ENCODE peak calls at places on chromosomes 16 and 17, in eight cellular contexts. O is gastrocnemius medialis, J is adrenal gland, R is body of pancreas, K is NB4, H is HepG2, V is heart left ventricle, Z is testis. D is an unnamed sample.

GRCh38 chr17:68511671-68512246 is 471 bp upstream of the PRKAR1A start:
- DNase-seq in O (peak), J (peak), R (peak), K (peak), H (peak), V (peak), Z (peak), D (peak)

GRCh38 chr17:13537871-13538643 is 63.7 kb downstream of the HS3ST3A1 start:
- DNase-seq in O (no peak), J (no peak), R (no peak), K (no peak), H (no peak), V (no peak), Z (no peak), D (no peak)

GRCh38 chr17:74130276-74130675 is 73.2 kb upstream of the RPL38 start:
- DNase-seq in O (no peak), J (no peak), R (no peak), K (no peak), H (no peak), V (no peak), Z (no peak), D (no peak)

GRCh38 chr17:362721-363120 is 10.1 kb upstream of the RPH3AL start:
- DNase-seq in O (no peak), J (no peak), R (no peak), K (no peak), H (no peak), V (no peak), Z (no peak), D (no peak)

GRCh38 chr16:64089697-64090096 is 1032.2 kb downstream of the CDH11 start:
- DNase-seq in O (no peak), J (no peak), R (no peak), K (peak), H (peak), V (no peak), Z (no peak), D (no peak)

GRCh38 chr17:69783865-69784264 is 291.2 kb upstream of the KCNJ16 start:
- DNase-seq in O (no peak), J (no peak), R (no peak), K (no peak), H (no peak), V (no peak), Z (no peak), D (no peak)

GRCh38 chr16:57999971-58000705 is at the start of gene ZNF319:
- DNase-seq in O (no peak), J (no peak), R (no peak), K (no peak), H (no peak), V (no peak), Z (no peak), D (no peak)

GRCh38 chr17:56064506-56064905 is 88.8 kb upstream of the ANKFN1 start:
- DNase-seq in O (no peak), J (no peak), R (no peak), K (no peak), H (no peak), V (no peak), Z (no peak), D (no peak)

GRCh38 chr16:28188085-28188916 is 23.5 kb downstream of the XPO6 start:
- DNase-seq in O (no peak), J (no peak), R (no peak), K (no peak), H (no peak), V (no peak), Z (no peak), D (no peak)

GRCh38 chr16:69827527-69827926 is 65.4 kb downstream of the WWP2 start:
- DNase-seq in O (no peak), J (peak), R (peak), K (no peak), H (no peak), V (no peak), Z (no peak), D (no peak)

GRCh38 chr16:69309316-69309715 is 1.8 kb upstream of the VPS4A start:
- DNase-seq in O (no peak), J (no peak), R (no peak), K (no peak), H (no peak), V (no peak), Z (no peak), D (no peak)

GRCh38 chr17:11485802-11486421 is 112.4 kb upstream of the DNAH9 start:
- DNase-seq in O (no peak), J (no peak), R (no peak), K (no peak), H (no peak), V (no peak), Z (no peak), D (no peak)

GRCh38 chr17:65278050-65278819 is 141.1 kb downstream of the RGS9 start:
- DNase-seq in O (no peak), J (peak), R (peak), K (peak), H (peak), V (peak), Z (peak), D (peak)

GRCh38 chr16:65617421-65617820 is 495.6 kb upstream of the CDH11 start:
- DNase-seq in O (no peak), J (no peak), R (no peak), K (no peak), H (no peak), V (no peak), Z (no peak), D (no peak)

GRCh38 chr16:89723279-89724250 is 2.2 kb downstream of the ZNF276 start:
- DNase-seq in O (no peak), J (no peak), R (peak), K (no peak), H (no peak), V (peak), Z (peak), D (no peak)

GRCh38 chr17:30238003-30238344 is 2.5 kb upstream of the SLC6A4 start:
- DNase-seq in O (no peak), J (no peak), R (no peak), K (no peak), H (no peak), V (no peak), Z (no peak), D (no peak)

GRCh38 chr16:74224828-74225227 is 71.8 kb upstream of the PSMD7 start:
- DNase-seq in O (no peak), J (no peak), R (no peak), K (no peak), H (no peak), V (no peak), Z (no peak), D (no peak)

GRCh38 chr17:80050706-80051105 is 14.3 kb downstream of the CCDC40 start:
- DNase-seq in O (no peak), J (no peak), R (no peak), K (no peak), H (no peak), V (no peak), Z (no peak), D (no peak)

GRCh38 chr16:11088432-11088794 is 144.0 kb downstream of the CLEC16A start:
- DNase-seq in O (no peak), J (no peak), R (no peak), K (no peak), H (no peak), V (no peak), Z (no peak), D (no peak)

GRCh38 chr16:56608876-56609462 is 585 bp downstream of the MT2A start:
- DNase-seq in O (no peak), J (peak), R (no peak), K (peak), H (no peak), V (no peak), Z (no peak), D (no peak)

GRCh38 chr16:27238016-27238587 is 30.5 kb downstream of the NSMCE1 start:
- DNase-seq in O (no peak), J (no peak), R (no peak), K (peak), H (no peak), V (peak), Z (no peak), D (peak)

GRCh38 chr17:36942631-36943125 is 5.4 kb downstream of the LHX1 start:
- DNase-seq in O (no peak), J (no peak), R (no peak), K (no peak), H (no peak), V (no peak), Z (no peak), D (no peak)

GRCh38 chr17:35918665-35919064 is 11.9 kb downstream of the RDM1 start:
- DNase-seq in O (no peak), J (no peak), R (no peak), K (no peak), H (no peak), V (no peak), Z (no peak), D (no peak)

GRCh38 chr16:22206013-22206846 is at the start of gene EEF2K:
- DNase-seq in O (peak), J (peak), R (peak), K (peak), H (peak), V (peak), Z (peak), D (peak)

GRCh38 chr16:1332618-1333148 is 762 bp upstream of the BAIAP3 start:
- DNase-seq in O (no peak), J (no peak), R (no peak), K (no peak), H (no peak), V (no peak), Z (no peak), D (no peak)

GRCh38 chr16:7613518-7613917 is 280.9 kb downstream of the RBFOX1 start:
- DNase-seq in O (no peak), J (no peak), R (no peak), K (no peak), H (no peak), V (no peak), Z (no peak), D (no peak)

GRCh38 chr16:85659805-85660511 is 28.8 kb downstream of the GINS2 start:
- DNase-seq in O (peak), J (peak), R (peak), K (peak), H (peak), V (peak), Z (peak), D (peak)

GRCh38 chr16:68470461-68471150 is 22.3 kb upstream of the SMPD3 start:
- DNase-seq in O (peak), J (no peak), R (no peak), K (peak), H (no peak), V (peak), Z (peak), D (no peak)

GRCh38 chr16:48123104-48123788 is 32.5 kb downstream of the ABCC12 start:
- DNase-seq in O (no peak), J (peak), R (no peak), K (peak), H (peak), V (no peak), Z (no peak), D (peak)

GRCh38 chr17:73396429-73397277 is 84.9 kb upstream of the CDC42EP4 start:
- DNase-seq in O (no peak), J (no peak), R (no peak), K (no peak), H (peak), V (no peak), Z (no peak), D (no peak)

GRCh38 chr17:40909755-40910154 is 24.7 kb upstream of the KRT20 start:
- DNase-seq in O (no peak), J (no peak), R (no peak), K (no peak), H (peak), V (no peak), Z (no peak), D (no peak)

GRCh38 chr17:17386143-17386800 is 83.1 kb downstream of the NT5M start:
- DNase-seq in O (peak), J (no peak), R (no peak), K (no peak), H (no peak), V (peak), Z (no peak), D (no peak)

DNA sequence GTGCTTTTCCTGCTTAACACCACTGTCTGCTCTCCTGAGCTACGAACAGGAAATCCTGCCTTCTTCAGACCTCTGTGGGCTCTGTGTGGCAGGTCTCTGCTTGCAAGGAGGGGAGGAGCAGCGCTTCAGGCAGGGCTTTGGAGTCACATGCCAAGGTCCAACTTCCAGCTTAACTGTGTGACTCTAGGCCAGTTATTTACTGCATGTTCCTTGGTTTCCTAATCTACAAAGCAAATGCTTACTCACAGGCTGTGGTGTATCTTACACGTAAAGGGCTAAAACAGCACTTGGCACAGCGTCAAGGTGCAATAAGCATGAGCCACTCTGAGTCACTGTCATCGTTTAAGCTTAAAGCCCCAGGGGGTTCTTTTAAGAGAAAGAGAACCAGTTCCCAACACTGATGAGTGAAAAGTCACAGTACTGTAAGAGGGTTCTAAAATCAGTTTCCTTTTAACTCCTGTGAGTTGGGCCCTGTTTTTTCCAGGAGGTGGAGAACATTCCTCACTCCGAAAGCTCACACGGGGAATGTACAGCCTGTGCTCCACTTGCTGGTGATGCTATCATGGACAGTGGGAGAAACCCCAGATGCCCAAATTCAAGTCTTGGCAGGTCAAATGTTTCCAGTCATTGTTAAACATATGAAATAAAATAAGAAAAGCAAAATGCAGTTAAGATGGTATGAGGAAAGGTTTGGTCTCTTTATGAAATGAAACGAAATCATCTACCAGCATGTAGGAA is 54.1 kb upstream of the BCAR1 start:
- DNase-seq in O (peak), J (peak), R (peak), K (peak), H (peak), V (peak), Z (peak), D (peak)
- TF ChIP-seq POLR2A in O (peak), J (no peak), R (peak), K (no peak), H (peak), V (no peak), Z (no peak), D (peak)

GRCh38 chr17:50062323-50063243 is 6.7 kb downstream of the ITGA3 start:
- DNase-seq in O (peak), J (peak), R (peak), K (no peak), H (no peak), V (peak), Z (peak), D (no peak)
- TF ChIP-seq POLR2A in O (no peak), J (no peak), R (no peak), K (no peak), H (no peak), V (peak), Z (no peak), D (no peak)

DNA sequence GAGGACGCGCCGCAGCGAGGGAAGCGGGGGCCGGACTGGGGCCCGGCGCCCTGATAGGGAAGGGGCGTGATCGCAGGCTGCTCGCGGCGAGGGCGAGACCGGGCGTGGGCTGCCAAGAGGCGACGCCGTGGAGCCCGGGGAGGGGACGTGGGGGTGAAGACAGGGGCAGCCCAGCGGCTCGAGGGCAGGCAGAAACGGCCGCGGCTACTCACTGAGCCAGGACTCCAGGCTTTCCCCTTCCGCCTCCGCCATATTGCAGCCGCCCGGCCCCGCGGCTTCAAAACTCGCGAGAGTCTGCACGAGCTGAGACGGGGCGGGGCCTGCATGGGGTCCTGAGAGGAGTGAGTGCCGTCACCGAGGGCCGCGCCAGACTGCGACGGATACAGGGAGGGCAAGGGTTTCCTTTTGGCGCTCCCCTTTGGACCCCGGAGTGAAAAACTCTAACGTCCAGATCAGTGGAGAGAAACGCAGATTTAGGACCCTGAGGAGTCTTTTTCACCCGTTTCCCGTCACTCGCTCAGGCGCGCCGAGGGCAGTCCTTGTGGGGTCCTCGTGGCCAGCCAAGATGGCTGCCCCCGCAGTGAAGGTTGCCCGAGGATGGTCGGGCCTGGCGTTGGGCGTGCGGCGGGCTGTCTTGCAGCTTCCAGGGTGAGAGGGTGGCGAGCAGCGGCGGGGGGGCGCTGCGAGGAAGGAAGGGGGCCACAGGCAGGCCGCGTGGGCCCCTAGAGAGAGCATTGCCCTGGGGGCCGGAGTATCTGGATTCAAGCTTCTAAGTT is at the start of the genes GGA3 and MRPS7:
- DNase-seq in O (peak), J (peak), R (peak), K (peak), H (peak), V (peak), Z (peak), D (peak)
- TF ChIP-seq POLR2A in O (peak), J (peak), R (peak), K (peak), H (peak), V (peak), Z (no peak), D (peak)

GRCh38 chr16:30571444-30572322 is at the start of gene ZNF688:
- DNase-seq in O (peak), J (peak), R (peak), K (peak), H (peak), V (peak), Z (peak), D (peak)
- TF ChIP-seq POLR2A in O (peak), J (peak), R (peak), K (peak), H (peak), V (peak), Z (no peak), D (peak)

GRCh38 chr16:75238853-75239371 is 12.5 kb downstream of the BCAR1 start:
- DNase-seq in O (no peak), J (peak), R (peak), K (no peak), H (peak), V (no peak), Z (no peak), D (no peak)

GRCh38 chr16:75236232-75236631 is 15.2 kb downstream of the BCAR1 start:
- DNase-seq in O (no peak), J (no peak), R (no peak), K (no peak), H (no peak), V (no peak), Z (no peak), D (no peak)

GRCh38 chr16:75238132-75238852 is 13.1 kb downstream of the BCAR1 start:
- DNase-seq in O (peak), J (peak), R (peak), K (no peak), H (peak), V (peak), Z (peak), D (peak)

GRCh38 chr16:75236736-75237397 is 14.6 kb downstream of the BCAR1 start:
- DNase-seq in O (no peak), J (no peak), R (no peak), K (no peak), H (no peak), V (no peak), Z (no peak), D (no peak)

DNA sequence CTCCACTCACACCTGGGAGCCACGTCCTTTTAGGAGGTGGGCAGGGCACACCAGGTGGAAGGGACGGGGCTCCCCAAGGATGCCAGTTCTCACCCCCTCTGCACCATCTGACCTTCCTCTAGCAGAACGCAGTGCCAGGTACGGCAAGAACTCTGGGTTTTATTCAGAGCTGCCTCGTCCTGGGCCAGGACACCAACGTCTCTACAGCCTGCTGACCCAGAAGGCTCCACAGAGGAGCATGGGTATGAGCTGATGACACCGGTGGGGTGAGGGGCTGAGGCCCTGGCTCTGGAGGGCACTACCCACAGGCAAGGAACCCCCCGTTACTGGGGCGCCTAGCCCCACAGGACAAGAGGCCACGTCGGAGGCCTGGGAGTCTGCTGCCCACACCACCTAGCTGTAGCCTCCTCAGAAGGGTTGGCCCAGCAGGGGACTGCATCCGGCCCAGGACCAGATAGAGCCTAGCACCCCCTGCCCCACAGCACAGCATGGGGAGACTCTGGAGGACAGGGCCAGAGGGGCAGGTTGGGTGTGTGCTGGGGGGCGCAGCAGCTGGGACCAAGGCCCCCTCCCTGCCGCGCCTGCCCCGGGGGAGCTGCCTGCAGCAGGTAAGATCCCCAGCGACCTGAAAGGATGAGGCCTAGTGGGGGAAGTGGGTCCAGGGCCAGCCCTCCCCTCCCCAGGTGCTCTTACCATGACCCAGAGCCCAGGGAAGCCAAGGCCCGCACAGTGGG is 13.9 kb downstream of the BCAR1 start:
- DNase-seq in O (no peak), J (no peak), R (no peak), K (no peak), H (no peak), V (no peak), Z (no peak), D (no peak)
- TF ChIP-seq POLR2A in O (no peak), J (no peak), R (no peak), K (no peak), H (no peak), V (no peak), Z (no peak), D (no peak)

GRCh38 chr17:78783711-78784396 is 1.8 kb upstream of the CYTH1 start:
- DNase-seq in O (no peak), J (no peak), R (no peak), K (no peak), H (no peak), V (no peak), Z (no peak), D (peak)
- TF ChIP-seq POLR2A in O (no peak), J (no peak), R (no peak), K (no peak), H (no peak), V (no peak), Z (no peak), D (no peak)

GRCh38 chr16:53745753-53746258 is 41.9 kb downstream of the FTO start:
- DNase-seq in O (no peak), J (no peak), R (no peak), K (no peak), H (no peak), V (no peak), Z (no peak), D (peak)
- TF ChIP-seq POLR2A in O (no peak), J (no peak), R (no peak), K (no peak), H (no peak), V (no peak), Z (no peak), D (no peak)